ENCODE peak calls at places on chromosome 17, in seven cellular contexts. C is NCI-H1048, W is AG10803, L is transverse colon, T is amygdala, U is heart right ventricle, E is cardiac muscle cell. F is an unnamed sample.
A peak's percentile ranks its signal among the peaks of the same experiment; 100 is the strongest.

GRCh38 chr17:79632432-79632735 is 21.5 kb upstream of the RBFOX3 start:
- DNase-seq in W (no peak), U (no peak), E (no peak), C (no peak), T (no peak), L (peak; percentile 1), F (no peak)

GRCh38 chr17:81386646-81387234 is 8.5 kb upstream of the BAHCC1 start:
- DNase-seq in U (no peak), T (peak; percentile 73), C (no peak), E (peak; percentile 33), W (peak; percentile 20), L (peak; percentile 47), F (no peak)

GRCh38 chr17:44355642-44356099 is 8.0 kb downstream of the FAM171A2 start:
- DNase-seq in C (no peak), E (no peak), W (no peak), U (no peak), T (no peak), L (no peak), F (no peak)

GRCh38 chr17:18008496-18009268 is 30.3 kb downstream of the ATPAF2 start:
- DNase-seq in E (no peak), T (no peak), C (no peak), W (peak; percentile 82), L (no peak), U (no peak), F (no peak)

GRCh38 chr17:16980813-16981731 is 9.2 kb upstream of the TNFRSF13B start:
- DNase-seq in U (no peak), L (peak; percentile 71), E (no peak), C (no peak), W (peak; percentile 49), T (no peak), F (peak; percentile 84)

GRCh38 chr17:13786000-13786598 is 184.4 kb upstream of the HS3ST3A1 start:
- DNase-seq in E (peak; percentile 43), U (no peak), C (no peak), L (no peak), T (no peak), W (peak; percentile 50), F (no peak)

GRCh38 chr17:80959330-80960036 is 32.2 kb upstream of the CHMP6 start:
- DNase-seq in C (no peak), T (peak; percentile 59), L (peak; percentile 72), E (peak; percentile 79), U (peak; percentile 89), W (peak; percentile 88), F (no peak)

GRCh38 chr17:80614320-80614719 is 69.7 kb downstream of the RPTOR start:
- DNase-seq in E (no peak), U (no peak), T (no peak), W (no peak), C (no peak), L (no peak), F (no peak)

GRCh38 chr17:7886227-7887037 is 2.2 kb upstream of the CHD3 start:
- DNase-seq in W (no peak), T (no peak), C (no peak), E (peak; percentile 42), L (peak; percentile 51), U (peak; percentile 26), F (no peak)

GRCh38 chr17:14833201-14833773 is 431.8 kb downstream of the PMP22 start:
- DNase-seq in W (peak; percentile 81), L (no peak), U (no peak), E (peak; percentile 69), C (peak; percentile 5), T (no peak), F (no peak)

GRCh38 chr17:2929881-2930533 is 133.4 kb downstream of the OR1D5 start:
- DNase-seq in L (peak; percentile 60), E (peak; percentile 50), U (peak; percentile 40), W (no peak), T (no peak), C (no peak), F (no peak)

GRCh38 chr17:41464682-41465081 is 2.5 kb downstream of the KRT32 start:
- DNase-seq in U (peak; percentile 83), T (no peak), L (no peak), E (peak; percentile 88), W (peak; percentile 96), C (no peak), F (no peak)

GRCh38 chr17:33858682-33859081 is 396.4 kb upstream of the CCL2 start:
- DNase-seq in L (no peak), W (no peak), U (no peak), T (no peak), E (no peak), C (no peak), F (no peak)

GRCh38 chr17:7915611-7916382 is at the start of gene RNF227:
- DNase-seq in T (peak; percentile 79), U (peak; percentile 94), C (peak; percentile 89), E (peak; percentile 99), L (peak; percentile 94), W (peak; percentile 93), F (peak; percentile 57)

GRCh38 chr17:29931253-29931932 is 1.4 kb upstream of the SSH2 start:
- DNase-seq in T (peak; percentile 77), U (peak; percentile 71), E (peak; percentile 86), C (peak; percentile 88), L (peak; percentile 70), W (peak; percentile 78), F (peak; percentile 90)

GRCh38 chr17:43637563-43638323 is 24.0 kb downstream of the MEOX1 start:
- DNase-seq in L (no peak), U (no peak), W (no peak), T (no peak), E (no peak), C (no peak), F (no peak)

GRCh38 chr17:79607941-79608728 is 2.7 kb downstream of the RBFOX3 start:
- DNase-seq in U (peak; percentile 16), T (no peak), L (peak; percentile 20), E (peak; percentile 38), C (no peak), W (no peak), F (no peak)

GRCh38 chr17:2095536-2095910 is 40.6 kb downstream of the HIC1 start:
- DNase-seq in L (no peak), W (no peak), E (no peak), U (no peak), C (no peak), T (no peak), F (no peak)

GRCh38 chr17:62895256-62895649 is 70.8 kb upstream of the TANC2 start:
- DNase-seq in W (no peak), U (no peak), C (no peak), T (no peak), E (no peak), L (no peak), F (no peak)

GRCh38 chr17:34009946-34010345 is 245.1 kb upstream of the CCL2 start:
- DNase-seq in L (no peak), U (no peak), W (no peak), E (no peak), T (no peak), C (no peak), F (no peak)

GRCh38 chr17:67377727-67378443 is 804 bp downstream of the PITPNC1 start:
- DNase-seq in L (peak; percentile 53), W (peak; percentile 50), E (peak; percentile 66), U (peak; percentile 46), T (no peak), C (no peak), F (no peak)

GRCh38 chr17:82924812-82925211 is 85.0 kb upstream of the ZNF750 start:
- DNase-seq in L (no peak), T (no peak), C (no peak), W (no peak), U (no peak), E (no peak), F (no peak)